ENCODE peak calls at places on chromosomes 11 and 22, in five cellular contexts. E, N, S, M and Y are unnamed samples.

GRCh38 chr22:43346521-43346929 is 3.4 kb upstream of the SCUBE1 start:
- DNase-seq in M (peak; percentile 87), E (no peak), N (peak; percentile 72), S (peak; percentile 47), Y (peak; percentile 39)

GRCh38 chr22:11629661-11630385 is 3898.2 kb upstream of the OR11H1 start:
- DNase-seq in E (no peak), S (no peak), N (no peak), M (no peak), Y (no peak)

GRCh38 chr22:42602470-42602869 is 12.2 kb downstream of the POLDIP3 start:
- DNase-seq in M (no peak), N (no peak), E (no peak), S (no peak), Y (no peak)

GRCh38 chr11:12556788-12557384 is 117.3 kb upstream of the TEAD1 start:
- DNase-seq in S (peak; percentile 84), E (peak; percentile 84), N (no peak), M (peak; percentile 63), Y (peak; percentile 98)

GRCh38 chr11:47652070-47652469 is 9.7 kb upstream of the MTCH2 start:
- DNase-seq in M (no peak), N (no peak), E (peak; percentile 13), S (no peak), Y (no peak)

GRCh38 chr11:44837650-44838049 is 110.9 kb downstream of the TSPAN18 start:
- DNase-seq in M (no peak), E (no peak), S (no peak), N (no peak), Y (no peak)

GRCh38 chr22:22949953-22950352 is 62.3 kb downstream of the IGLL5 start:
- DNase-seq in M (no peak), N (no peak), E (no peak), S (no peak), Y (no peak)

GRCh38 chr22:46074771-46075551 is 75.4 kb upstream of the PPARA start:
- DNase-seq in S (no peak), E (peak; percentile 68), M (no peak), N (no peak), Y (no peak)

GRCh38 chr11:32386770-32387377 is 48.5 kb downstream of the WT1 start:
- DNase-seq in E (no peak), N (no peak), M (no peak), S (no peak), Y (peak; percentile 91)

GRCh38 chr11:73047773-73048371 is 94.2 kb downstream of the FCHSD2 start:
- DNase-seq in N (no peak), S (no peak), M (no peak), E (no peak), Y (no peak)

GRCh38 chr11:93585758-93586157 is 42.6 kb upstream of the SMCO4 start:
- DNase-seq in M (no peak), S (no peak), E (no peak), N (no peak), Y (peak; percentile 78)

GRCh38 chr11:78740175-78741161 is 165.8 kb upstream of the NARS2 start:
- DNase-seq in S (no peak), E (no peak), M (no peak), N (no peak), Y (no peak)

GRCh38 chr11:2312232-2313042 is 10.6 kb downstream of the TSPAN32 start:
- DNase-seq in E (peak; percentile 77), S (no peak), N (no peak), M (no peak), Y (no peak)

GRCh38 chr11:87466228-87466627 is 428.5 kb downstream of the TMEM135 start:
- DNase-seq in S (no peak), N (no peak), E (no peak), M (no peak), Y (no peak)

GRCh38 chr11:84866922-84867321 is 760.2 kb downstream of the DLG2 start:
- DNase-seq in M (no peak), E (no peak), N (no peak), S (no peak), Y (no peak)

GRCh38 chr11:12076840-12077534 is 33.4 kb upstream of the MICAL2 start:
- DNase-seq in M (no peak), E (no peak), S (no peak), N (no peak), Y (no peak)

GRCh38 chr22:44171486-44172076 is 9.1 kb upstream of the PARVG start:
- DNase-seq in E (no peak), M (no peak), N (no peak), S (no peak), Y (no peak)

GRCh38 chr22:41664490-41664889 is 24.2 kb downstream of the SNU13 start:
- DNase-seq in M (no peak), N (no peak), S (no peak), E (no peak), Y (no peak)

GRCh38 chr11:17366491-17366890 is 14.9 kb downstream of the NCR3LG1 start:
- DNase-seq in N (no peak), M (no peak), E (no peak), S (no peak), Y (no peak)

GRCh38 chr11:109016724-109017123 is 351.9 kb downstream of the DDX10 start:
- DNase-seq in N (no peak), E (no peak), S (no peak), M (no peak), Y (no peak)

GRCh38 chr22:26565181-26565580 is 24.8 kb downstream of the TPST2 start:
- DNase-seq in N (no peak), M (no peak), S (no peak), E (no peak), Y (no peak)

GRCh38 chr11:37509471-37509870 is 911.4 kb upstream of the RAG2 start:
- DNase-seq in S (no peak), E (no peak), N (no peak), M (no peak), Y (no peak)

GRCh38 chr11:81104051-81104450 is 1629.6 kb downstream of the FAM181B start:
- DNase-seq in E (no peak), M (no peak), N (no peak), S (no peak), Y (no peak)

GRCh38 chr22:30020511-30020910 is 59.8 kb upstream of the HORMAD2 start:
- DNase-seq in E (no peak), S (no peak), N (no peak), M (no peak), Y (no peak)